ENCODE peak calls at places on chromosomes 7 and 10, in ten cellular contexts. One of them, this sample, is unnamed.

GRCh38 chr7:157386979-157387800 is 50.4 kb downstream of the DNAJB6 start:
- DNase-seq in T-helper 2 cell: peak; percentile 81
- DNase-seq in NCI-H1105 treated with DMSO at 0.1 percent for 48 hours: peak; percentile 53
- DNase-seq in PC-3: peak; percentile 83
- DNase-seq in cardiac fibroblast: peak; percentile 94
- DNase-seq in endothelial cell: peak; percentile 88
- DNase-seq in GM12878: peak; percentile 47
- DNase-seq in hypothalamus: peak; percentile 62
- DNase-seq in choroid plexus epithelial cell: peak; percentile 96
- DNase-seq in T-helper 17 cell: peak; percentile 73
- DNase-seq in this sample: no peak

GRCh38 chr7:41747951-41748350 is 45.1 kb upstream of the INHBA start:
- DNase-seq in NCI-H1105 treated with DMSO at 0.1 percent for 48 hours: no peak
- DNase-seq in T-helper 17 cell: no peak
- DNase-seq in cardiac fibroblast: no peak
- DNase-seq in hypothalamus: no peak
- DNase-seq in choroid plexus epithelial cell: no peak
- DNase-seq in endothelial cell: no peak
- DNase-seq in GM12878: no peak
- DNase-seq in PC-3: no peak
- DNase-seq in T-helper 2 cell: no peak
- DNase-seq in this sample: no peak

GRCh38 chr10:95236068-95236903 is 42.2 kb downstream of the ACSM6 start:
- DNase-seq in endothelial cell: no peak
- DNase-seq in T-helper 2 cell: no peak
- DNase-seq in PC-3: peak; percentile 73
- DNase-seq in hypothalamus: no peak
- DNase-seq in GM12878: peak; percentile 90
- DNase-seq in cardiac fibroblast: peak; percentile 15
- DNase-seq in NCI-H1105 treated with DMSO at 0.1 percent for 48 hours: no peak
- DNase-seq in choroid plexus epithelial cell: peak; percentile 59
- DNase-seq in T-helper 17 cell: no peak
- DNase-seq in this sample: no peak

GRCh38 chr7:3922175-3922635 is 621.2 kb downstream of the SDK1 start:
- DNase-seq in cardiac fibroblast: peak; percentile 89
- DNase-seq in endothelial cell: peak; percentile 7
- DNase-seq in T-helper 2 cell: no peak
- DNase-seq in PC-3: peak; percentile 85
- DNase-seq in GM12878: no peak
- DNase-seq in choroid plexus epithelial cell: peak; percentile 93
- DNase-seq in NCI-H1105 treated with DMSO at 0.1 percent for 48 hours: no peak
- DNase-seq in T-helper 17 cell: no peak
- DNase-seq in hypothalamus: peak; percentile 17
- DNase-seq in this sample: no peak

GRCh38 chr10:88962336-88962735 is 9.8 kb upstream of the ACTA2 start:
- DNase-seq in PC-3: no peak
- DNase-seq in choroid plexus epithelial cell: no peak
- DNase-seq in GM12878: no peak
- DNase-seq in hypothalamus: no peak
- DNase-seq in NCI-H1105 treated with DMSO at 0.1 percent for 48 hours: no peak
- DNase-seq in endothelial cell: no peak
- DNase-seq in T-helper 2 cell: no peak
- DNase-seq in cardiac fibroblast: no peak
- DNase-seq in T-helper 17 cell: no peak
- DNase-seq in this sample: no peak

GRCh38 chr10:121559321-121559720 is 38.9 kb downstream of the FGFR2 start:
- DNase-seq in choroid plexus epithelial cell: no peak
- DNase-seq in T-helper 2 cell: no peak
- DNase-seq in GM12878: no peak
- DNase-seq in endothelial cell: no peak
- DNase-seq in NCI-H1105 treated with DMSO at 0.1 percent for 48 hours: no peak
- DNase-seq in T-helper 17 cell: no peak
- DNase-seq in PC-3: no peak
- DNase-seq in hypothalamus: no peak
- DNase-seq in cardiac fibroblast: no peak
- DNase-seq in this sample: no peak

GRCh38 chr7:122846591-122846990 is 39.7 kb downstream of the CADPS2 start:
- DNase-seq in NCI-H1105 treated with DMSO at 0.1 percent for 48 hours: no peak
- DNase-seq in hypothalamus: no peak
- DNase-seq in choroid plexus epithelial cell: no peak
- DNase-seq in cardiac fibroblast: no peak
- DNase-seq in T-helper 17 cell: no peak
- DNase-seq in GM12878: no peak
- DNase-seq in T-helper 2 cell: no peak
- DNase-seq in PC-3: no peak
- DNase-seq in endothelial cell: no peak
- DNase-seq in this sample: no peak

GRCh38 chr7:137417464-137417863 is 73.9 kb upstream of the PTN start:
- DNase-seq in NCI-H1105 treated with DMSO at 0.1 percent for 48 hours: no peak
- DNase-seq in endothelial cell: no peak
- DNase-seq in choroid plexus epithelial cell: no peak
- DNase-seq in hypothalamus: no peak
- DNase-seq in PC-3: no peak
- DNase-seq in T-helper 17 cell: no peak
- DNase-seq in T-helper 2 cell: no peak
- DNase-seq in cardiac fibroblast: no peak
- DNase-seq in GM12878: no peak
- DNase-seq in this sample: no peak

GRCh38 chr10:71765176-71765906 is 8.0 kb downstream of the VSIR start:
- DNase-seq in endothelial cell: no peak
- DNase-seq in GM12878: no peak
- DNase-seq in hypothalamus: no peak
- DNase-seq in cardiac fibroblast: peak; percentile 72
- DNase-seq in T-helper 2 cell: no peak
- DNase-seq in T-helper 17 cell: no peak
- DNase-seq in NCI-H1105 treated with DMSO at 0.1 percent for 48 hours: no peak
- DNase-seq in choroid plexus epithelial cell: peak; percentile 32
- DNase-seq in PC-3: peak; percentile 13
- DNase-seq in this sample: no peak

GRCh38 chr10:127117125-127117524 is 79.3 kb downstream of the INSYN2A start:
- DNase-seq in endothelial cell: peak; percentile 80
- DNase-seq in PC-3: peak; percentile 43
- DNase-seq in GM12878: no peak
- DNase-seq in NCI-H1105 treated with DMSO at 0.1 percent for 48 hours: no peak
- DNase-seq in T-helper 2 cell: no peak
- DNase-seq in hypothalamus: no peak
- DNase-seq in choroid plexus epithelial cell: peak; percentile 74
- DNase-seq in T-helper 17 cell: no peak
- DNase-seq in cardiac fibroblast: peak; percentile 67
- DNase-seq in this sample: no peak

GRCh38 chr10:131656009-131656408 is 244.8 kb upstream of the PPP2R2D start:
- DNase-seq in PC-3: no peak
- DNase-seq in endothelial cell: no peak
- DNase-seq in NCI-H1105 treated with DMSO at 0.1 percent for 48 hours: no peak
- DNase-seq in cardiac fibroblast: no peak
- DNase-seq in T-helper 2 cell: no peak
- DNase-seq in choroid plexus epithelial cell: no peak
- DNase-seq in T-helper 17 cell: no peak
- DNase-seq in hypothalamus: no peak
- DNase-seq in GM12878: no peak
- DNase-seq in this sample: no peak

GRCh38 chr7:82241371-82241770 is 202.2 kb downstream of the CACNA2D1 start:
- DNase-seq in NCI-H1105 treated with DMSO at 0.1 percent for 48 hours: peak; percentile 27
- DNase-seq in choroid plexus epithelial cell: no peak
- DNase-seq in PC-3: no peak
- DNase-seq in endothelial cell: no peak
- DNase-seq in T-helper 17 cell: no peak
- DNase-seq in T-helper 2 cell: no peak
- DNase-seq in hypothalamus: no peak
- DNase-seq in cardiac fibroblast: no peak
- DNase-seq in GM12878: no peak
- DNase-seq in this sample: no peak

GRCh38 chr10:104582604-104582951 is 58.5 kb upstream of the SORCS3 start:
- DNase-seq in endothelial cell: no peak
- DNase-seq in hypothalamus: no peak
- DNase-seq in PC-3: no peak
- DNase-seq in choroid plexus epithelial cell: no peak
- DNase-seq in T-helper 2 cell: no peak
- DNase-seq in GM12878: no peak
- DNase-seq in T-helper 17 cell: no peak
- DNase-seq in cardiac fibroblast: no peak
- DNase-seq in NCI-H1105 treated with DMSO at 0.1 percent for 48 hours: peak; percentile 6
- DNase-seq in this sample: no peak

GRCh38 chr10:109328001-109328400 is 595.3 kb downstream of the XPNPEP1 start:
- DNase-seq in NCI-H1105 treated with DMSO at 0.1 percent for 48 hours: no peak
- DNase-seq in T-helper 17 cell: no peak
- DNase-seq in cardiac fibroblast: no peak
- DNase-seq in endothelial cell: no peak
- DNase-seq in choroid plexus epithelial cell: no peak
- DNase-seq in hypothalamus: no peak
- DNase-seq in GM12878: no peak
- DNase-seq in T-helper 2 cell: no peak
- DNase-seq in PC-3: no peak
- DNase-seq in this sample: no peak

GRCh38 chr10:34768972-34769330 is 46.1 kb downstream of the PARD3 start:
- DNase-seq in GM12878: no peak
- DNase-seq in choroid plexus epithelial cell: no peak
- DNase-seq in endothelial cell: no peak
- DNase-seq in hypothalamus: no peak
- DNase-seq in cardiac fibroblast: no peak
- DNase-seq in NCI-H1105 treated with DMSO at 0.1 percent for 48 hours: no peak
- DNase-seq in PC-3: no peak
- DNase-seq in T-helper 2 cell: no peak
- DNase-seq in T-helper 17 cell: no peak
- DNase-seq in this sample: no peak

GRCh38 chr10:86957471-86958108 is at the start of gene MMRN2:
- DNase-seq in endothelial cell: peak; percentile 65
- DNase-seq in T-helper 17 cell: no peak
- DNase-seq in GM12878: no peak
- DNase-seq in NCI-H1105 treated with DMSO at 0.1 percent for 48 hours: no peak
- DNase-seq in choroid plexus epithelial cell: no peak
- DNase-seq in T-helper 2 cell: no peak
- DNase-seq in cardiac fibroblast: peak; percentile 60
- DNase-seq in hypothalamus: no peak
- DNase-seq in PC-3: no peak
- DNase-seq in this sample: no peak

GRCh38 chr7:159092701-159093121 is 52.0 kb downstream of the VIPR2 start:
- DNase-seq in NCI-H1105 treated with DMSO at 0.1 percent for 48 hours: no peak
- DNase-seq in T-helper 2 cell: no peak
- DNase-seq in hypothalamus: no peak
- DNase-seq in endothelial cell: no peak
- DNase-seq in PC-3: no peak
- DNase-seq in T-helper 17 cell: no peak
- DNase-seq in choroid plexus epithelial cell: no peak
- DNase-seq in GM12878: no peak
- DNase-seq in cardiac fibroblast: no peak
- DNase-seq in this sample: no peak

GRCh38 chr10:99976886-99977391 is 32.8 kb downstream of the DNMBP start:
- DNase-seq in GM12878: no peak
- DNase-seq in NCI-H1105 treated with DMSO at 0.1 percent for 48 hours: no peak
- DNase-seq in hypothalamus: no peak
- DNase-seq in endothelial cell: no peak
- DNase-seq in choroid plexus epithelial cell: peak; percentile 95
- DNase-seq in T-helper 17 cell: no peak
- DNase-seq in T-helper 2 cell: no peak
- DNase-seq in PC-3: peak; percentile 86
- DNase-seq in cardiac fibroblast: peak; percentile 84
- DNase-seq in this sample: no peak

GRCh38 chr7:601573-602340 is 82.1 kb upstream of the PDGFA start:
- DNase-seq in T-helper 17 cell: peak; percentile 74
- DNase-seq in endothelial cell: no peak
- DNase-seq in PC-3: no peak
- DNase-seq in hypothalamus: peak; percentile 48
- DNase-seq in GM12878: peak; percentile 49
- DNase-seq in cardiac fibroblast: peak; percentile 48
- DNase-seq in choroid plexus epithelial cell: peak; percentile 35
- DNase-seq in T-helper 2 cell: peak; percentile 65
- DNase-seq in NCI-H1105 treated with DMSO at 0.1 percent for 48 hours: no peak
- DNase-seq in this sample: no peak